ENCODE peak calls at places on chromosomes 2 and 18, in six cellular contexts. U is left lung, N is adrenal gland, M is AG04450, D is BJ, B is upper lobe of right lung. S is an unnamed sample.

GRCh38 chr2:208127090-208127489 is 2.5 kb downstream of the CRYGC start:
- DNase-seq in U (no peak), N (no peak), M (no peak), D (no peak), B (no peak), S (no peak)

GRCh38 chr2:44433841-44434240 is 72.1 kb downstream of the CAMKMT start:
- DNase-seq in U (no peak), N (no peak), M (no peak), D (no peak), B (no peak), S (no peak)

GRCh38 chr18:63788447-63789096 is 13.4 kb downstream of the SERPINB7 start:
- DNase-seq in U (no peak), N (no peak), M (peak), D (peak), B (no peak), S (peak)

GRCh38 chr2:214628091-214628490 is 181.4 kb downstream of the BARD1 start:
- DNase-seq in U (no peak), N (no peak), M (no peak), D (no peak), B (no peak), S (no peak)

GRCh38 chr2:157413342-157414035 is 30.4 kb downstream of the CYTIP start:
- DNase-seq in U (no peak), N (no peak), M (no peak), D (no peak), B (no peak), S (no peak)

GRCh38 chr2:101152195-101153076 is 1.3 kb upstream of the TBC1D8 start:
- DNase-seq in U (no peak), N (peak), M (no peak), D (peak), B (peak), S (no peak)

GRCh38 chr2:156394033-156394741 is 42.0 kb upstream of the GPD2 start:
- DNase-seq in U (no peak), N (no peak), M (no peak), D (no peak), B (no peak), S (no peak)

GRCh38 chr2:165795011-165795410 is 964 bp upstream of the GALNT3 start:
- DNase-seq in U (no peak), N (no peak), M (no peak), D (no peak), B (no peak), S (no peak)

GRCh38 chr18:475202-475624 is 25.3 kb downstream of the COLEC12 start:
- DNase-seq in U (no peak), N (no peak), M (no peak), D (no peak), B (no peak), S (no peak)

GRCh38 chr2:120760446-120761135 is 24.9 kb downstream of the GLI2 start:
- DNase-seq in U (peak), N (peak), M (no peak), D (no peak), B (peak), S (no peak)

GRCh38 chr2:156429211-156429610 is 7.0 kb upstream of the GPD2 start:
- DNase-seq in U (no peak), N (no peak), M (no peak), D (no peak), B (no peak), S (no peak)

GRCh38 chr2:11753452-11753885 is 7.0 kb downstream of the LPIN1 start:
- DNase-seq in U (peak), N (no peak), M (no peak), D (no peak), B (peak), S (no peak)

GRCh38 chr18:57026316-57026715 is 120.6 kb upstream of the BOD1L2 start:
- DNase-seq in U (no peak), N (no peak), M (no peak), D (no peak), B (no peak), S (no peak)

GRCh38 chr2:47158576-47158975 is 3.5 kb upstream of the STPG4 start:
- DNase-seq in U (no peak), N (no peak), M (no peak), D (no peak), B (no peak), S (no peak)

GRCh38 chr2:102789349-102790085 is 27.7 kb downstream of the TMEM182 start:
- DNase-seq in U (no peak), N (no peak), M (no peak), D (no peak), B (no peak), S (no peak)

GRCh38 chr18:69599377-69599776 is 198.7 kb downstream of the DOK6 start:
- DNase-seq in U (no peak), N (no peak), M (no peak), D (no peak), B (no peak), S (no peak)

GRCh38 chr2:219634951-219635751 is 7.7 kb downstream of the SLC4A3 start:
- DNase-seq in U (no peak), N (no peak), M (no peak), D (no peak), B (no peak), S (no peak)

GRCh38 chr2:121255363-121255762 is 29.6 kb downstream of the TFCP2L1 start:
- DNase-seq in U (no peak), N (no peak), M (no peak), D (no peak), B (no peak), S (no peak)

GRCh38 chr2:14632133-14632936 is at the start of gene LRATD1:
- DNase-seq in U (peak), N (peak), M (peak), D (no peak), B (peak), S (peak)

GRCh38 chr2:105576440-105577241 is 168.1 kb upstream of the NCK2 start:
- DNase-seq in U (no peak), N (peak), M (no peak), D (no peak), B (no peak), S (peak)

GRCh38 chr2:70448041-70448440 is 105.6 kb downstream of the TGFA start:
- DNase-seq in U (no peak), N (no peak), M (no peak), D (no peak), B (no peak), S (no peak)

GRCh38 chr2:11270891-11271290 is 73.5 kb downstream of the ROCK2 start:
- DNase-seq in U (no peak), N (no peak), M (peak), D (no peak), B (no peak), S (peak)

GRCh38 chr2:120109186-120110061 is 96.5 kb downstream of the EPB41L5 start:
- DNase-seq in U (no peak), N (no peak), M (no peak), D (no peak), B (no peak), S (no peak)

GRCh38 chr2:217807753-217808152 is 195.0 kb downstream of the TNS1 start:
- DNase-seq in U (no peak), N (no peak), M (no peak), D (no peak), B (no peak), S (no peak)

GRCh38 chr18:10406172-10406663 is 48.2 kb upstream of the APCDD1 start:
- DNase-seq in U (no peak), N (no peak), M (no peak), D (no peak), B (no peak), S (no peak)

GRCh38 chr2:132391381-132391780 is 25.2 kb upstream of the GPR39 start:
- DNase-seq in U (no peak), N (no peak), M (no peak), D (no peak), B (no peak), S (no peak)

GRCh38 chr2:105859694-105859951 is 114.9 kb downstream of the NCK2 start:
- DNase-seq in U (no peak), N (no peak), M (no peak), D (no peak), B (no peak), S (no peak)

GRCh38 chr18:79333046-79333445 is 62.7 kb upstream of the NFATC1 start:
- DNase-seq in U (no peak), N (no peak), M (no peak), D (no peak), B (no peak), S (no peak)

GRCh38 chr18:48186084-48186798 is 222.9 kb downstream of the ZBTB7C start:
- DNase-seq in U (no peak), N (peak), M (no peak), D (no peak), B (no peak), S (peak)

GRCh38 chr18:27363918-27364317 is 178.8 kb upstream of the CHST9 start:
- DNase-seq in U (no peak), N (no peak), M (no peak), D (no peak), B (no peak), S (no peak)

GRCh38 chr2:111912547-111912946 is 14.1 kb downstream of the MERTK start:
- DNase-seq in U (no peak), N (no peak), M (no peak), D (no peak), B (no peak), S (no peak)

GRCh38 chr18:4438938-4439337 is 16.2 kb downstream of the DLGAP1 start:
- DNase-seq in U (no peak), N (no peak), M (no peak), D (no peak), B (no peak), S (no peak)

GRCh38 chr2:10361220-10361588 is 58.5 kb downstream of the HPCAL1 start:
- DNase-seq in U (no peak), N (no peak), M (no peak), D (no peak), B (no peak), S (no peak)

GRCh38 chr18:55414475-55414874 is 173.5 kb downstream of the TCF4 start:
- DNase-seq in U (no peak), N (no peak), M (no peak), D (no peak), B (no peak), S (no peak)

GRCh38 chr18:30623401-30624065 is 419.0 kb downstream of the DSC3 start:
- DNase-seq in U (no peak), N (no peak), M (no peak), D (no peak), B (no peak), S (peak)

GRCh38 chr18:78405763-78406162 is 573.9 kb upstream of the SALL3 start:
- DNase-seq in U (peak), N (no peak), M (no peak), D (no peak), B (no peak), S (no peak)

DNA sequence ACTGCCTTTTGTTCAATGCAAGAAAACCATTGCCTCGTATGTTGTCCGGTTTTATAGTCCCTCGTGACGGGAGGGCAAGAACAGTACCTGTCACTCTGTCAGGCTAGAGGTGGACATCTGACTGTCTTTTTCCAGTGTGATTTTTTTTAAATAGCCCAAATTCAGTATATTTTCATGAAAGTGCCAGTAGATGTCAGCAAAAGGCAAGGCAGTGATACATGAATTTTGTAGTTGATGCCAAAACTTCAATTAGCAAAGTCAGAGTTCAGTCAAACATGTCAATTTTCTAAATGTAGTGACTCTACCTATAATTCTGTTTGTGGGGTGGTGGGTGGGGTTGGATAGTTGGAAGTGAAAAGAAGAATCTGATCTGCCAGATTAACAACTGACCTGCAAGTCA is 296.0 kb upstream of the MC4R start:
- DNase-seq in U (no peak), N (no peak), M (no peak), D (no peak), B (no peak), S (no peak)
- TF ChIP-seq CTCF in U (no peak), N (no peak), M (no peak), D (no peak), B (no peak), S (peak)

DNA sequence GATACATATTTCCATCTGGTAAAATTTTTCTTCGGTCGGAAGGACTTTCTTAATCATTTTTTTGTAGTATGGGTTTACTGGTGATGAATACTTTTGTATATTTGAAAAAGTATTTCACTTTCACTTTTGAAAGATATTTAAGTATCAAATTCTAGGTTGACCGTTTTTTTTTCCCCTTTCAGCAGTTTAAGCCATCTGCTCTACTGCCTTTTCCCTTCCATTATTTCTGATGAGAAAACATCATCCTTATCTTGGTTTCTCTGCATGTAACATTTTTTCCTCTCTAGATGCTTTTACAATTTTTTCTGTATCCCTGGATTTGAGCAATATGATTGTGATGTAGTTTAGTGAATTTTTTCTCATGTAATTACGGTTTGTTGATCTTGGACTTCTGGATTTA is 87.0 kb downstream of the MTX2 start:
- DNase-seq in U (no peak), N (no peak), M (no peak), D (no peak), B (no peak), S (no peak)
- H3K4me3 ChIP-seq in U (no peak), N (no peak), M (no peak), D (no peak), B (no peak), S (no peak)

DNA sequence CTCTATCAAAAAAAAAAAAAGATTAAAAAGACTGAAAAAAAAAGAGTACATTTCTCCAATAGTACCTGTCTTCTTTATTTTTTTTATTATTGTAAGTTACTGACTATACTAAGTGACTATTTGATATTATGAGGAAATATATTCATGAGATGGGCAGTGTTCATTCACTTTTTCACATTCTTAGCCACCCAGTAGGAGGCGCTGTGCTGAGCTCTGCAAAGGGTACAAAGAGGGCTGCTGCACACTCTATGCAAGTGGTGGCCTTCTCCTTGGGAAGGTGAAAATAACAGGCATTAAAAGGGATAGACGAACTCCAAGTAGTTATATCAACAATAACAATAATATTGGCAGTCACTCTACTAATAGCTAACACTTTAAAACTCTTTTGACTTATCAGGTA is 1034.9 kb upstream of the FANCL start:
- DNase-seq in U (no peak), N (no peak), M (no peak), D (no peak), B (no peak), S (no peak)
- TF ChIP-seq CTCF in U (no peak), N (no peak), M (no peak), D (peak), B (peak), S (peak)

GRCh38 chr2:55223958-55224760 is 7.9 kb downstream of the CLHC1 start:
- DNase-seq in U (no peak), N (no peak), M (no peak), D (no peak), B (no peak), S (no peak)
- H3K4me3 ChIP-seq in U (peak), N (peak), M (no peak), D (no peak), B (peak), S (no peak)

GRCh38 chr2:84946204-84947009 is 24.6 kb upstream of the KCMF1 start:
- DNase-seq in U (peak), N (no peak), M (no peak), D (peak), B (no peak), S (peak)
- TF ChIP-seq CTCF in U (no peak), N (no peak), M (no peak), D (no peak), B (no peak), S (no peak)